ENCODE peak calls at places on chromosome 2, in four cellular contexts. A is tibial nerve, H is fibroblast of lung, Y is epithelial cell of prostate. B is an unnamed sample.

GRCh38 chr2:133561045-133561852 is 7.0 kb downstream of the NCKAP5 start:
- DNase-seq in Y (no peak), A (peak; percentile 53), H (peak; percentile 78), B (no peak)

GRCh38 chr2:172308253-172308935 is 119.0 kb upstream of the ITGA6 start:
- DNase-seq in Y (no peak), H (no peak), A (no peak), B (no peak)

GRCh38 chr2:19859565-19859964 is 42.2 kb downstream of the TTC32 start:
- DNase-seq in Y (no peak), A (no peak), H (peak; percentile 13), B (no peak)

GRCh38 chr2:147715807-147716206 is 129.0 kb upstream of the ACVR2A start:
- DNase-seq in Y (no peak), H (peak; percentile 82), A (no peak), B (no peak)

GRCh38 chr2:74292752-74293151 is 50.5 kb downstream of the SLC4A5 start:
- DNase-seq in H (no peak), Y (no peak), A (no peak), B (no peak)

GRCh38 chr2:28613181-28613580 is 117.3 kb downstream of the PLB1 start:
- DNase-seq in A (no peak), H (no peak), Y (no peak), B (no peak)

GRCh38 chr2:10225291-10226031 is 77.2 kb upstream of the HPCAL1 start:
- DNase-seq in Y (no peak), A (no peak), H (no peak), B (peak; percentile 63)

GRCh38 chr2:149068996-149069888 is 30.7 kb downstream of the LYPD6B start:
- DNase-seq in Y (peak; percentile 86), A (no peak), H (peak; percentile 91), B (no peak)

GRCh38 chr2:172086349-172087190 is 1.3 kb downstream of the DLX1 start:
- DNase-seq in A (peak; percentile 5), Y (no peak), H (no peak), B (peak; percentile 91)

GRCh38 chr2:46943881-46944798 is 28.5 kb upstream of the MCFD2 start:
- DNase-seq in H (no peak), Y (no peak), A (no peak), B (no peak)

GRCh38 chr2:173358617-173359016 is 3.9 kb downstream of the CDCA7 start:
- DNase-seq in H (no peak), A (no peak), Y (no peak), B (no peak)
- H3K27ac ChIP-seq in H (no peak overlapping the region), A (no peak overlapping the region), Y (no peak overlapping the region), B (no peak overlapping the region)

DNA sequence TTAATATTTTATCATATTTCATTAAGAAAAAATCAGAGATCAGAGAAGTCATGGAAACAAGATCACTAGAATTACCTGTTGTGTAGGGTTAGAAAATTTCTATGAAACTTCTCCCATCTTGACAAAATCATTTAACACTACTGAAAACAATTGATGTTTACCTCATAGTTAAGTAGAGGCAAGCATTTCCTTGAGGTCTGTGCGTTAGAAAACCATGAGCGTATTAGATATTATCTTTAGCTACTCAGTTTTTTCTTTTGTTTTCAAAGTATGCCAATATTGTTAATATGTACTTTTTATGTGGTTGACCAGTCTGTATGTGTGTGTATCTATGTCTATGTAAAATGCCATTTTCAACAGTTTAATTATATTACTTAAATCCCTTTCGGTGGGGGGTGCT is 335.7 kb downstream of the PARD3B start:
- DNase-seq in Y (no peak), H (no peak), A (no peak), B (no peak)
- H3K27ac ChIP-seq in Y (no peak overlapping the region), H (no peak overlapping the region), A (no peak overlapping the region), B (no peak overlapping the region)

GRCh38 chr2:102356381-102356712 is 751 bp downstream of the IL18R1 start:
- DNase-seq in H (no peak), A (no peak), Y (no peak), B (no peak)

GRCh38 chr2:102358496-102358895 is 2.9 kb downstream of the IL18R1 start:
- DNase-seq in A (no peak), H (no peak), Y (no peak), B (no peak)

GRCh38 chr2:102357975-102358374 is 2.4 kb downstream of the IL18R1 start:
- DNase-seq in Y (no peak), H (no peak), A (no peak), B (no peak)

GRCh38 chr2:102356741-102357140 is 1.1 kb downstream of the IL18R1 start:
- DNase-seq in Y (no peak), A (no peak), H (no peak), B (peak; percentile 56)

GRCh38 chr2:102355526-102356380 is at the start of gene IL18R1:
- DNase-seq in H (peak; percentile 72), A (peak; percentile 55), Y (no peak), B (peak; percentile 90)
- H3K27ac ChIP-seq in H (no peak within 1 kb of the TSS), A (peak within 1 kb of the TSS; percentile 4), Y (peak within 1 kb of the TSS; percentile 28), B (no peak within 1 kb of the TSS)

DNA sequence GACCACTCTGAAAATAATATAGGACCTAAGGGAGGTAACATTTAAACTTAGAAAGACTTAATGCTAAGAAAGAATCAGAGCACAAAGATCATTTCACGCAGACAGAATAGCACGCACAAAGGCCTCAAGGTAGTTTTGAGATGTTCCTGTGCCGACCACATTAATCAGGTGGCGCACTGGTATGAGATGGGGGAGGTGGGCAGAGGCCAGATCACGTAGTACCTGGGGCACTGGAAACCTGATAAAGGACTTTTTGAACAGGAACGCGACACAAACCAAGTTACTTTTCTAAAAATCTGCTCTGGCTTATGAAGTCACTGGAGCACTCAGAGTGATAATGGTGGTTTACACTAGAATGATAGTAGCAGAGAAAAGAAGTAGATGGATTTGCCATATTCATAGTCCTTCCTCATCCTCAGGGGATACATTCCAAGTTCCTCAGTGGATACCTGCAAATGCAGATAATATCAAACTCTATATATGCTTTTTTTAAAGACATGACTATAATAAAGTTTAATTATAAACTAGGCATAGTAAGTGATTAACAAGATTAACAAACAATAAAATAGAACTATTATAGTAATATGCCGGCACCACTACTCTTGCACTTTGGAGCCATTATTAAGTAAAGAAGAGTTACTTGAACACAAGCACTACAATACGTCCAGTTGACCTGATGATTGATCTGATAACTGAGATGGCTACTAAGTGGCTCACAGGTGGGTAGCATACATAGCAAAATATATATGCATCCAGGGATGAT is 42.6 kb upstream of the CDCA7 start:
- DNase-seq in Y (no peak), A (no peak), H (no peak), B (no peak)
- H3K27ac ChIP-seq in Y (no peak overlapping the region), A (no peak overlapping the region), H (no peak overlapping the region), B (no peak overlapping the region)

GRCh38 chr2:36740031-36740430 is 43.5 kb downstream of the VIT start:
- DNase-seq in Y (no peak), H (no peak), A (no peak), B (no peak)
- H3K27ac ChIP-seq in Y (no peak overlapping the region), H (no peak overlapping the region), A (no peak overlapping the region), B (no peak overlapping the region)

B was measured in endodermal cell.